ENCODE peak calls at places on chromosome 22, in nine cellular contexts. I, E, D, F, T, R, Q, Y and X are unnamed samples.

GRCh38 chr22:20388200-20388599 is 5.8 kb upstream of the ZNF74 start:
- DNase-seq in I (no peak), E (no peak), D (peak; percentile 58), F (no peak), T (no peak), R (no peak), Q (no peak), Y (peak; percentile 3), X (no peak)

GRCh38 chr22:35539910-35540599 is 576 bp upstream of the RASD2 start:
- DNase-seq in I (peak; percentile 86), E (peak; percentile 24), D (peak; percentile 67), F (peak; percentile 78), T (peak; percentile 79), R (no peak), Q (peak; percentile 79), Y (no peak), X (peak; percentile 85)

GRCh38 chr22:48103126-48103875 is 1340.9 kb downstream of the TBC1D22A start:
- DNase-seq in I (no peak), E (no peak), D (no peak), F (no peak), T (no peak), R (no peak), Q (no peak), Y (no peak), X (no peak)

GRCh38 chr22:25119609-25120008 is 80.0 kb upstream of the CRYBB3 start:
- DNase-seq in I (no peak), E (no peak), D (no peak), F (no peak), T (no peak), R (no peak), Q (no peak), Y (no peak), X (no peak)

GRCh38 chr22:16801571-16801970 is 23.6 kb downstream of the XKR3 start:
- DNase-seq in I (no peak), E (no peak), D (no peak), F (no peak), T (no peak), R (no peak), Q (no peak), Y (no peak), X (no peak)

GRCh38 chr22:19432092-19432844 is at the start of gene MRPL40:
- DNase-seq in I (peak; percentile 99), E (peak; percentile 95), D (peak; percentile 96), F (peak; percentile 98), T (peak; percentile 98), R (peak; percentile 94), Q (peak; percentile 98), Y (peak; percentile 83), X (peak; percentile 99)

GRCh38 chr22:18059991-18060390 is 17.8 kb upstream of the PEX26 start:
- DNase-seq in I (no peak), E (no peak), D (no peak), F (no peak), T (no peak), R (no peak), Q (no peak), Y (no peak), X (no peak)

GRCh38 chr22:19766506-19767426 is 6.2 kb downstream of the TBX1 start:
- DNase-seq in I (peak; percentile 91), E (no peak), D (peak; percentile 30), F (peak; percentile 81), T (peak; percentile 86), R (no peak), Q (peak; percentile 47), Y (peak; percentile 68), X (peak; percentile 79)

GRCh38 chr22:17117400-17117799 is 3.8 kb downstream of the TMEM121B start:
- DNase-seq in I (peak; percentile 80), E (no peak), D (no peak), F (no peak), T (no peak), R (no peak), Q (no peak), Y (no peak), X (no peak)

GRCh38 chr22:35995345-35995744 is 33.3 kb downstream of the RBFOX2 start:
- DNase-seq in I (no peak), E (no peak), D (no peak), F (no peak), T (no peak), R (no peak), Q (no peak), Y (no peak), X (no peak)

GRCh38 chr22:47872761-47873535 is 1110.5 kb downstream of the TBC1D22A start:
- DNase-seq in I (no peak), E (no peak), D (no peak), F (no peak), T (no peak), R (no peak), Q (no peak), Y (no peak), X (no peak)

GRCh38 chr22:30182833-30183232 is 63.7 kb downstream of the LIF start:
- DNase-seq in I (no peak), E (no peak), D (no peak), F (no peak), T (no peak), R (no peak), Q (no peak), Y (no peak), X (no peak)

GRCh38 chr22:19514831-19515565 is 9.2 kb downstream of the CLDN5 start:
- DNase-seq in I (no peak), E (no peak), D (no peak), F (no peak), T (no peak), R (no peak), Q (no peak), Y (no peak), X (no peak)

GRCh38 chr22:23066200-23067022 is 3.9 kb upstream of the GNAZ start:
- DNase-seq in I (peak; percentile 41), E (no peak), D (no peak), F (peak; percentile 28), T (peak; percentile 42), R (no peak), Q (no peak), Y (no peak), X (peak; percentile 33)

GRCh38 chr22:27148025-27148424 is 490.6 kb downstream of the MIAT start:
- DNase-seq in I (no peak), E (no peak), D (no peak), F (no peak), T (no peak), R (no peak), Q (no peak), Y (no peak), X (no peak)

GRCh38 chr22:27146871-27147591 is 489.6 kb downstream of the MIAT start:
- DNase-seq in I (no peak), E (no peak), D (no peak), F (no peak), T (no peak), R (no peak), Q (no peak), Y (no peak), X (no peak)

GRCh38 chr22:27139935-27140493 is 482.6 kb downstream of the MIAT start:
- DNase-seq in I (no peak), E (peak; percentile 90), D (no peak), F (no peak), T (no peak), R (no peak), Q (peak; percentile 55), Y (no peak), X (no peak)

GRCh38 chr22:27148886-27149470 is 491.6 kb downstream of the MIAT start:
- DNase-seq in I (no peak), E (no peak), D (no peak), F (no peak), T (no peak), R (no peak), Q (no peak), Y (no peak), X (no peak)

DNA sequence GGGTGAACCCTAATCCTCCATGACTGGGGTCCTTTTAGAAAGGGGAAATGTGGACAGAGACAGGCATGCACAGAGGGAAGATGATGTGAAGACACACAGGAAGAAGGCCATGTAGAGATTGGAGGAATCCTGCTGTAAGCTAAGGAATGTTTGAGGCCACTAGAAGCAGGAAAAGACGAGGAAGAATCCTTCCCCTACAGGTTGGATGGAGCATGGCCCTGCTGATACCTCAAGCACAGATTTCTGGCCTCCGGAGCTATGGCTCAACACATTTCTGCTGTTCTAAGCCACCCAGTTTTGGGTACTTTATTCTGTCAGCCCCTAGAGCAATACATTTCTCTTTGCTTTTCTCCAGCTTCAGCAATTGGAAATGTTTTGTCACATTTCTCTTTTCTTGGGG is 487.0 kb downstream of the MIAT start:
- DNase-seq in I (no peak), E (no peak), D (no peak), F (no peak), T (no peak), R (no peak), Q (no peak), Y (no peak), X (no peak)
- TF ChIP-seq CTCF in I (no peak), E (no peak), D (no peak), F (no peak), T (no peak), R (no peak), Q (no peak), Y (peak; percentile 50), X (no peak)

GRCh38 chr22:42678894-42679293 is 29.7 kb upstream of the CYB5R3 start:
- DNase-seq in I (no peak), E (no peak), D (no peak), F (no peak), T (no peak), R (no peak), Q (no peak), Y (no peak), X (no peak)
- H3K4me1 ChIP-seq in I (peaks cover 20% of the 10 kb centered on the region), E (peaks cover 14% of the 10 kb centered on the region), D (no peaks in the 10 kb centered on the region), F (no peaks in the 10 kb centered on the region), T (peaks cover 37% of the 10 kb centered on the region), R (peaks cover 15% of the 10 kb centered on the region), Q (peaks cover 21% of the 10 kb centered on the region), Y (no peaks in the 10 kb centered on the region), X (peaks cover 45% of the 10 kb centered on the region)

GRCh38 chr22:50604623-50605348 is 4.2 kb downstream of the MAPK8IP2 start:
- DNase-seq in I (peak; percentile 65), E (no peak), D (no peak), F (no peak), T (no peak), R (no peak), Q (no peak), Y (no peak), X (peak; percentile 58)
- TF ChIP-seq CTCF in I (no peak), E (no peak), D (no peak), F (no peak), T (no peak), R (no peak), Q (no peak), Y (no peak), X (no peak)

GRCh38 chr22:38177044-38177443 is 4.6 kb downstream of the PLA2G6 start:
- DNase-seq in I (no peak), E (no peak), D (peak; percentile 28), F (no peak), T (no peak), R (no peak), Q (no peak), Y (no peak), X (peak; percentile 52)
- H3K4me1 ChIP-seq in I (peaks cover 86% of the 10 kb centered on the region), E (peaks cover 30% of the 10 kb centered on the region), D (peaks cover 28% of the 10 kb centered on the region), F (no peaks in the 10 kb centered on the region), T (peaks cover 67% of the 10 kb centered on the region), R (peaks cover 24% of the 10 kb centered on the region), Q (peaks cover 24% of the 10 kb centered on the region), Y (peaks cover 12% of the 10 kb centered on the region), X (peaks cover 13% of the 10 kb centered on the region)

DNA sequence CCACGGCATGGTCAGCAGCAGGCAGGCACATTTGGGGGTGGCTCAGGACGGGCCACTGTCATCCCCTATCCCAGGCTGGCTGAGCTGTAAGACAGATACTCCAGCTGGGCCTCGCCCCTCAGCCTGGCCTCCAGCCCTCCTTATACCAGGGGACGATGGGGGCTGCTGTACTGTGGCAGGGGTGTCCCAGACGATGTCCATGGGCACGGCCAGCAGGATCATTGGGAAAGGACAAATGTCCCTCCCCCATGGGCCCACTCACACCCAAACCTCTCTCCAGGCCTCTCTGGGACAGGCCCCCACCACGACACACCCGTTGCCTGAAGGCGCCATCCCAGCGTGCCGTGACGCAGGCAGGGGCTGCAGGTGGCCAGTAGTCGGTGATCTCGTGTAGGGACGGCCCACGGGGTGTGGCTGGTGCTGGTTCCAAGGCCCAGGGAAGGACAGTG is 1.5 kb upstream of the IL17REL start:
- DNase-seq in I (no peak), E (no peak), D (no peak), F (peak; percentile 59), T (peak; percentile 59), R (no peak), Q (peak; percentile 4), Y (peak; percentile 33), X (peak; percentile 67)
- TF ChIP-seq CTCF in I (no peak), E (no peak), D (no peak), F (no peak), T (no peak), R (no peak), Q (no peak), Y (no peak), X (no peak)